ENCODE peak calls at places on chromosomes 13 and 19, in eight cellular contexts. V is transverse colon, I is fibroblast of lung, U is AG09319, N is IMR-90, B is heart right ventricle, G is stomach, Q is mucosa of descending colon. K is an unnamed sample.

GRCh38 chr19:35949131-35949530 is 13.0 kb downstream of the LRFN3 start:
- DNase-seq in I (no peak), Q (no peak), G (no peak), B (no peak), U (no peak), V (no peak), N (no peak), K (no peak)

GRCh38 chr19:10134040-10134439 is 14.3 kb upstream of the EIF3G start:
- DNase-seq in V (no peak), N (no peak), Q (no peak), U (no peak), B (no peak), I (no peak), G (no peak), K (no peak)

GRCh38 chr13:78595819-78596700 is 7.3 kb downstream of the POU4F1 start:
- DNase-seq in N (no peak), G (no peak), Q (no peak), U (no peak), V (no peak), B (peak), I (no peak), K (peak)

GRCh38 chr19:5691205-5691929 is 1.3 kb downstream of the RPL36 start:
- DNase-seq in B (peak), Q (peak), V (peak), N (peak), I (peak), U (peak), G (peak), K (no peak)

GRCh38 chr13:52399708-52400107 is 6.3 kb downstream of the THSD1 start:
- DNase-seq in V (no peak), U (no peak), N (peak), I (no peak), Q (no peak), G (no peak), B (no peak), K (no peak)

GRCh38 chr19:40599331-40600085 is 1.7 kb upstream of the LTBP4 start:
- DNase-seq in V (no peak), B (peak), I (no peak), U (no peak), G (no peak), Q (no peak), N (no peak), K (no peak)

GRCh38 chr13:51910508-51910907 is 48.7 kb downstream of the CCDC70 start:
- DNase-seq in Q (no peak), N (no peak), B (no peak), I (no peak), G (no peak), U (no peak), V (no peak), K (no peak)

GRCh38 chr13:107373551-107373950 is 805.6 kb upstream of the ARGLU1 start:
- DNase-seq in I (peak), V (no peak), U (peak), Q (no peak), N (peak), G (no peak), B (no peak), K (no peak)

GRCh38 chr13:29954082-29955043 is 103.9 kb upstream of the UBL3 start:
- DNase-seq in I (no peak), V (no peak), N (no peak), Q (no peak), B (no peak), U (no peak), G (no peak), K (no peak)

GRCh38 chr13:61727714-61728275 is 312.1 kb upstream of the PCDH20 start:
- DNase-seq in V (no peak), U (no peak), I (peak), B (no peak), Q (no peak), N (no peak), G (no peak), K (no peak)

GRCh38 chr13:113176292-113176691 is 17.8 kb downstream of the PROZ start:
- DNase-seq in N (no peak), I (no peak), B (peak), V (peak), U (no peak), G (no peak), Q (no peak), K (no peak)

GRCh38 chr19:46240693-46241092 is 11.2 kb downstream of the IGFL1 start:
- DNase-seq in G (no peak), Q (no peak), N (no peak), I (no peak), V (no peak), U (no peak), B (no peak), K (no peak)

GRCh38 chr13:85381082-85381481 is 418.1 kb downstream of the SLITRK6 start:
- DNase-seq in U (no peak), V (no peak), N (no peak), B (no peak), I (no peak), Q (no peak), G (no peak), K (no peak)

GRCh38 chr13:85383291-85383690 is 415.9 kb downstream of the SLITRK6 start:
- DNase-seq in V (no peak), N (no peak), U (no peak), Q (no peak), G (no peak), B (no peak), I (no peak), K (no peak)

GRCh38 chr13:85386424-85386823 is 412.8 kb downstream of the SLITRK6 start:
- DNase-seq in B (no peak), U (no peak), Q (no peak), G (no peak), V (no peak), N (no peak), I (peak), K (no peak)
- TF ChIP-seq CTCF in B (no peak), U (no peak), Q (no peak), G (no peak), V (no peak), N (no peak), I (no peak), K (no peak)

GRCh38 chr13:27797228-27797624 is 4.9 kb downstream of the GSX1 start:
- DNase-seq in U (no peak), G (no peak), N (peak), I (peak), B (no peak), V (no peak), Q (no peak), K (no peak)
- TF ChIP-seq CTCF in U (no peak), G (no peak), N (peak), I (no peak), B (no peak), V (no peak), Q (no peak), K (no peak)

GRCh38 chr19:27777726-27778125 is 1435.2 kb downstream of the UQCRFS1 start:
- DNase-seq in U (no peak), B (no peak), N (no peak), V (no peak), G (no peak), Q (no peak), I (no peak), K (no peak)
- TF ChIP-seq CTCF in U (no peak), B (no peak), N (no peak), V (no peak), G (no peak), Q (no peak), I (no peak), K (no peak)

DNA sequence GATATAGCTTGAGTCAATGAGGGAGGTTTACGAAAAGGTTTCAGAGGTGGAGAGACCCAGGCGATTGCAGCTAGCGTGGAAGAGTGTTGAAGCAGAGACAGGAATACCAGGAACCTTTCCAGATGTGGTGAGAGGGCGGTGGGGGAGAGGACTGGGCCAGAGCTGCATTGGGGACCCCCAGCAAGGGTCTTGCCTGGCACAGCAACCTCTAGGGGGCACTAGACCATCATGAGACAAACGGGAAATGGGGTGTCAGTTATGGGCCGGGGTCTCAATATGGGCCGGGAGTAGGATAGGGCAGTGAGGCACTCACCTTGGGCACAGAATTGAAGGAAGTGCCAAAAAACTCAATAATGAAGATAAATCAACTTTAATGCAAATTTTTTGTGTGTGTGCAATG is 2.1 kb upstream of the LRP3 start:
- DNase-seq in V (no peak), B (no peak), U (no peak), I (no peak), G (no peak), N (no peak), Q (no peak), K (no peak)
- TF ChIP-seq CTCF in V (no peak), B (no peak), U (peak), I (peak), G (no peak), N (peak), Q (no peak), K (peak)

GRCh38 chr13:25268561-25268960 is 18.7 kb downstream of the MTMR6 start:
- DNase-seq in Q (no peak), V (no peak), G (no peak), N (no peak), U (no peak), I (no peak), B (no peak), K (no peak)

GRCh38 chr13:25262261-25262660 is 25.0 kb downstream of the MTMR6 start:
- DNase-seq in I (no peak), B (no peak), U (no peak), Q (no peak), G (no peak), V (no peak), N (no peak), K (no peak)

DNA sequence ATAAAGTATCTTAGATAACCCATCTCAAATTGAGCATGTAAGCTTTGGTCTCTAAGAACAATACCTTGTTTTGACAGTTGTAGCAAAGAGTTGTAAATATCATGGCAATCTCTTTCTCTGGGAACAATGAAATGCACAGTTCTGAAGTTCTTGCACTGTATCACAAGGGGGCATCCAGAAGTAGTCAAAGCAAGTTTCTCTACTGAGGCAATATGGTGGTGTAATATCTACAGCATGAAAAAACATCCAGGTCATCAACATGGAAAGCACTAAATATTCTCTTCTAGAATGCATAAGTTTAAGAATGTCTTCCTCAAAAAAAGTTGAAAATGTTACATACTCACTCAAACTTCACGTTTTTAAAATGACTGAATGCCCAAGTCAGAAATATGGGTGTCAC is 19.6 kb downstream of the MTMR6 start:
- DNase-seq in V (no peak), B (no peak), I (peak), N (peak), U (no peak), Q (no peak), G (no peak), K (no peak)
- TF ChIP-seq CTCF in V (no peak), B (no peak), I (peak), N (peak), U (no peak), Q (no peak), G (no peak), K (peak)

GRCh38 chr13:85709072-85709471 is 90.1 kb downstream of the SLITRK6 start:
- DNase-seq in I (no peak), U (no peak), B (no peak), G (no peak), N (peak), V (no peak), Q (no peak), K (no peak)

GRCh38 chr13:85709721-85710120 is 89.5 kb downstream of the SLITRK6 start:
- DNase-seq in U (no peak), V (no peak), N (no peak), Q (no peak), G (no peak), I (no peak), B (no peak), K (no peak)

GRCh38 chr13:85710545-85710944 is 88.7 kb downstream of the SLITRK6 start:
- DNase-seq in G (no peak), Q (no peak), I (no peak), V (no peak), B (no peak), U (no peak), N (no peak), K (no peak)
- TF ChIP-seq CTCF in G (no peak), Q (no peak), I (no peak), V (no peak), B (no peak), U (no peak), N (no peak), K (no peak)

DNA sequence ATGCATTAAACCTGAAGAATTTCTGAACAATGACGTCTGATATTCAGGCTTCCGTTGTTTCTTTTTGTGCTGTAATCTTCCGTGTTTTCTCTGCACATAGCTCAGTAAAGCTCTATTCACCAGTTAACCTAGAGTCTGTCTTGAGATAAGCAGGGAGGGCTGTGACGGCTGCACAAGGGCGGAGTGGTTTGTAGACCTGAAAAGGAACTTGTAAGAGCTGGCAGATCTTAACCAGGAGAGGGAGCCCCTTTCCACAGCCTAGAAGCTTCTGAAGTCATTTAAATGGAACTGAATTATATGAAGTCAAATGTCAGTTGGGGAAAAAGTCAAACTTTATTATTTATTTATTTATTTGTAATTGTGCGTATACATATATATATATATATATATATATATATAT is 27.5 kb downstream of the DPRX start:
- DNase-seq in B (no peak), V (no peak), N (no peak), U (no peak), I (no peak), G (no peak), Q (no peak), K (no peak)
- TF ChIP-seq CTCF in B (peak), V (no peak), N (no peak), U (no peak), I (no peak), G (no peak), Q (no peak), K (no peak)